ENCODE peak calls at places on chromosomes 13 and 19, in five cellular contexts. W, N, S, P and A are unnamed samples.

GRCh38 chr19:30671622-30672051 is 299.5 kb downstream of the ZNF536 start:
- DNase-seq in W (no peak), N (no peak), S (no peak), P (no peak), A (no peak)

GRCh38 chr13:73275163-73275562 is 216.4 kb downstream of the KLF5 start:
- DNase-seq in W (no peak), N (no peak), S (peak), P (no peak), A (no peak)

GRCh38 chr13:76879211-76879875 is 6.9 kb downstream of the KCTD12 start:
- DNase-seq in W (peak), N (peak), S (peak), P (no peak), A (peak)

GRCh38 chr13:72255908-72256307 is 388.9 kb upstream of the DACH1 start:
- DNase-seq in W (no peak), N (no peak), S (peak), P (peak), A (peak)

GRCh38 chr13:25286308-25286968 is 850 bp downstream of the MTMR6 start:
- DNase-seq in W (no peak), N (no peak), S (no peak), P (peak), A (peak)

GRCh38 chr19:18762125-18763023 is 28.7 kb downstream of the COMP start:
- DNase-seq in W (no peak), N (peak), S (no peak), P (peak), A (peak)

GRCh38 chr19:8641908-8642547 is 11.6 kb downstream of the NFILZ start:
- DNase-seq in W (no peak), N (no peak), S (peak), P (peak), A (peak)

GRCh38 chr13:26604784-26605183 is 47.3 kb downstream of the WASF3 start:
- DNase-seq in W (no peak), N (peak), S (no peak), P (no peak), A (no peak)

GRCh38 chr13:34019870-34020269 is 201.9 kb downstream of the RFC3 start:
- DNase-seq in W (no peak), N (no peak), S (no peak), P (no peak), A (no peak)

GRCh38 chr13:34430294-34430693 is 511.8 kb upstream of the NBEA start:
- DNase-seq in W (no peak), N (no peak), S (no peak), P (no peak), A (no peak)

DNA sequence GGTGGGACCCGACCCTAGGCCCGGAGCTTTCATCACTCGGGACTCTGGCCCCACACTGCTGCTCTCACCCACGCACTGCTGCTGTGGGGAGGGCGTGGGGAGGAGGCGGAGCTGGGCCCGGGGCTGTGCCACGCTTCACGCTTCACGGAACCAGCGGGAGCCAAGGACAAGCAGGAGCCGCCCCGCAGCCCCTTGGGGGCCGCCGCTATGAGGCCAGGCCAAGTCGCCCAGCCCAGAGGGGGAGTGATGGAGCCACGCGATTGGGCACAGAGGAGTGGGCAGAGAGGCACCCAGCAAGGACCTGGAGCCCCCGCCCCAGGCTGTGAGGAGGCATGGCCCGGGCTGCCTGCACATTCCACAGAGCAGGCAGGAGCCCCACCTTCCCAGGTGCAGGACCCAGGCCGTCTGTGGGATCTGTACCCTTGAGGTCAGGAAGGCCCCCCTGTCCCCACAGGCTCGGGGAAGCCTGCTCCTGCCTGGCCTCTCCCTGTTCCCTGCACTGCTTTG is 10.2 kb upstream of the SUPT20H start:
- DNase-seq in W (no peak), N (no peak), S (no peak), P (no peak), A (no peak)
- H3K4me3 ChIP-seq in W (no peak), N (no peak), S (no peak), P (no peak), A (no peak)

DNA sequence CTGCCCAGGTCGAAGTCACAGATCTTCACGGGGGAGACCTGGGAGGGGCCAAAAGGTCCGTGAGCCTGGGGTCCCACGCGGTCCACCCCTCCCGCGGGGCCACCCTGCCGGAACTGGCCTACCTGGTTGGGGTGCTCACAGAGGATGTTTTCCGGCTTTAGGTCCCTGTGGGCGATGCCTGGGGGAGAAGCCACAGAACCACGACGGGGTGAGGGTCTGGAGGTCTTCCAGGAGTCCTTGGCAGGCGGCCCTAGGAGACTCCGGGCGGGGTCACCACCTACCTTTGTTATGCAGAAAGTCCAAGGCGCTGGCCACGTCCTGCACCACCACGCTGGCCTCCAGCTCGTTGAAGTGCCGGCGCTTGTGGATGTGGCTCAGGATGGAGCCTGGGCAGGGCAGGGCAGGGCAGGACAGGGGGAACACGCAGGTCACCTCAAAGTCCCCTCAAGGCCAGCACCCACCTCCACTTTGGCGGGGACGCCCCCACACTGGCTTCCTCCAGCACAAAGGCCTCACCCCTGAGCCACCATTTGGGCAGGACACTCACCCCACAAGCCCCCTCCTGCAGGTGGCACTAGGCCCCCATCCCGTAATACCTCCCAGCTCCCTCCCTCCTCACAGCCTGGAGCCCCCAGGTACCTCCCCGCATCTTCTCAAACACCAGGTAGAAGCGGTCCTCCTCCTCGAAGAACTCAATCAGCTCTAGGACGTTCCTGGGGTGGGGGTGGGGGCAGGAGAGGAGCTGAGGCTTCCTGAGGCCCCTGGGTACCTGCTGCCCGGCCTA is 8.4 kb downstream of the MKNK2 start:
- DNase-seq in W (no peak), N (peak), S (no peak), P (no peak), A (no peak)
- H3K4me3 ChIP-seq in W (no peak), N (peak), S (peak), P (peak), A (no peak)

GRCh38 chr19:5578094-5578846 is 10.5 kb upstream of the TINCR start:
- DNase-seq in W (no peak), N (peak), S (peak), P (peak), A (peak)
- H3K4me3 ChIP-seq in W (peak), N (no peak), S (no peak), P (no peak), A (peak)

GRCh38 chr19:11373166-11373884 is 1.1 kb upstream of the SWSAP1 start:
- DNase-seq in W (no peak), N (no peak), S (no peak), P (peak), A (peak)

GRCh38 chr19:11375143-11375948 is 880 bp downstream of the SWSAP1 start:
- DNase-seq in W (no peak), N (peak), S (peak), P (peak), A (no peak)

GRCh38 chr19:11374449-11375142 is at the start of gene SWSAP1:
- DNase-seq in W (peak), N (peak), S (peak), P (peak), A (peak)

GRCh38 chr19:11370744-11371143 is 3.7 kb upstream of the SWSAP1 start:
- DNase-seq in W (no peak), N (no peak), S (no peak), P (no peak), A (no peak)

GRCh38 chr19:11373885-11374448 is 499 bp upstream of the SWSAP1 start:
- DNase-seq in W (no peak), N (no peak), S (no peak), P (no peak), A (no peak)
- H3K4me3 ChIP-seq in W (peak), N (peak), S (peak), P (peak), A (peak)

DNA sequence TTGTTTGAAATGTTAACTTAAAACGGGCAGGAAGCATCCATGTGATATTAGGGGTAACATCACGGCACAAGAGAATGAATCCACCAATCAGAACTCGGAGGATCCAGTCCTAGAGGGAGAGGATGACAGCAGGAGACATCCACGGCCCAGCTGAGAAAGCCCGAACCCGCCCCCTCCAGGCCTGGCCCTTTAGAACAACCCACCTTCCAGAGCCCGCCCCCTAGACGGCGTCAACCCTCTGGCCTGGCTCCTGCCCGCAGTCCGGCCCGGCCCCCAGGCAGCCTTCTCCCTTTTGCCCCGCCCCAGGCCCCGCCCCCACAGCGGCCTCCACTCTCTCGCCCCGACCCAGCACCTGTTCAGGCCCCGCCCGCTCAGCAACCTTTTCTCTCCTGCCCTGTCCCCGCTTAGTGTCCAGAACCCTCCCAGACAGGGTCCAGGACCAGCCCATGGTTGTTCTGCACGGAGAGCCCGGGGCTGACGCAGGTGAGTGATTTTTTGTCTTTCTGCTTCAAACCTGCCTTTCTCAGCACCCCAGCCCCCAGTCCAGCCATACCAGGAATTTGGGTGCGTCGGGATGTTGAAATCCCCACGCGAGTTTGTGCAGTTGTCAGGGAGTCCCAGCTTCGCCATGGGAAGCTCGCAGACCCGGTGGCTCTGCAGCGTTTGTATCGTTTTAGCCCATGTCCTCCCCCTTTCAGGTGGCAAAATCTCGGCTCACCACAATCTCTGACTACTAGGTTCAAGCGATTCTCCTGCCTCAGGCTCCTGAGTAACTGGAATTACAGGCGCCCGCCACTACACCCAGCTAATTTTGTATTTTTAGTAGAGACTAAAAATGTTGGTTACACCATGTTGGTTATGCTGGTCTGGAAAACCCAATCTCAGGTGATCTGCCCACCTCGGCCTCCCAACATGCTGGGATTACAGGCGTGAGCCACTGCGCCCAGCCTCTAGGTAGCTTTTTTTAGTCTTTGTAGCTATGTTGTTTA is 16.1 kb downstream of the ZNF816 start:
- DNase-seq in W (no peak), N (no peak), S (no peak), P (peak), A (no peak)
- H3K4me3 ChIP-seq in W (no peak), N (no peak), S (no peak), P (no peak), A (no peak)

GRCh38 chr19:640156-640548 is 473 bp downstream of the FGF22 start:
- DNase-seq in W (no peak), N (no peak), S (no peak), P (no peak), A (no peak)
- H3K4me3 ChIP-seq in W (no peak), N (peak), S (peak), P (peak), A (peak)

DNA sequence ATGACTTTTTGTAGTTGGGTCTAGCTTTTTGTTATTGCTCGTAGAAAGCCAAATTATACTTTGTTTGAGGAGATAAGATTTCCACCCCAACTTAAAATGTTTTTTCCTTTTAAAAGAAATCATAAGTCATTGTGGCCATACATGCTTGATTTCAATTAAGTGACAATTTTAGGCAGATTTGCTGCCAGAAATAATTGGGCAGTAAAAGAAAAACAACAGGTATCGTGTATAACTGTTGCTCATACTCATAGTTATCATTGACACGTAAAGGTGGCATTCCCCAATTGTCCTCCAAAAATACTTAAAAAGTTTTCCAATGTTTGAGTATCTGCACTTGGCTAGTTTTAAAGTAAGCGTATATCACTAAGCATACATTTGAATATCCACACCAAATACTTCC is 313.0 kb downstream of the TEX29 start:
- DNase-seq in W (no peak), N (no peak), S (no peak), P (no peak), A (no peak)
- H3K4me3 ChIP-seq in W (no peak), N (no peak), S (no peak), P (no peak), A (no peak)